ENCODE peak calls at places on chromosomes 2 and 18, in eight cellular contexts. One of them, this sample, is unnamed.

GRCh38 chr2:29480423-29480822 is 365.2 kb downstream of the CLIP4 start:
- DNase-seq in Panc1: no peak
- DNase-seq in HCT116: no peak
- DNase-seq in HepG2: no peak
- DNase-seq in A549: no peak
- DNase-seq in GM23338: no peak
- DNase-seq in SK-N-SH: peak
- DNase-seq in K562: peak
- DNase-seq in this sample: no peak

GRCh38 chr2:67268806-67269205 is 128.3 kb upstream of the ETAA1 start:
- DNase-seq in GM23338: no peak
- DNase-seq in HCT116: no peak
- DNase-seq in SK-N-SH: no peak
- DNase-seq in Panc1: no peak
- DNase-seq in A549: no peak
- DNase-seq in HepG2: no peak
- DNase-seq in K562: peak
- DNase-seq in this sample: no peak

GRCh38 chr2:105744909-105745853 is at the start of gene NCK2:
- DNase-seq in SK-N-SH: peak
- DNase-seq in K562: peak
- DNase-seq in Panc1: no peak
- DNase-seq in GM23338: peak
- DNase-seq in HepG2: no peak
- DNase-seq in HCT116: no peak
- DNase-seq in A549: peak
- DNase-seq in this sample: no peak

GRCh38 chr2:118577202-118577601 is 270.2 kb downstream of the EN1 start:
- DNase-seq in SK-N-SH: no peak
- DNase-seq in K562: no peak
- DNase-seq in Panc1: no peak
- DNase-seq in GM23338: no peak
- DNase-seq in HCT116: no peak
- DNase-seq in A549: no peak
- DNase-seq in HepG2: no peak
- DNase-seq in this sample: no peak

GRCh38 chr18:58495202-58495601 is 133.7 kb downstream of the ALPK2 start:
- DNase-seq in HepG2: no peak
- DNase-seq in Panc1: no peak
- DNase-seq in A549: no peak
- DNase-seq in GM23338: no peak
- DNase-seq in HCT116: no peak
- DNase-seq in K562: no peak
- DNase-seq in SK-N-SH: no peak
- DNase-seq in this sample: no peak

GRCh38 chr2:239264838-239265651 is 135.8 kb downstream of the HDAC4 start:
- DNase-seq in SK-N-SH: no peak
- DNase-seq in A549: peak
- DNase-seq in HCT116: peak
- DNase-seq in Panc1: no peak
- DNase-seq in GM23338: no peak
- DNase-seq in K562: peak
- DNase-seq in HepG2: no peak
- DNase-seq in this sample: no peak

GRCh38 chr18:525066-525797 is 24.7 kb upstream of the COLEC12 start:
- DNase-seq in HCT116: no peak
- DNase-seq in Panc1: peak
- DNase-seq in HepG2: no peak
- DNase-seq in A549: no peak
- DNase-seq in GM23338: no peak
- DNase-seq in K562: peak
- DNase-seq in SK-N-SH: no peak
- DNase-seq in this sample: no peak

GRCh38 chr2:11757101-11757500 is 10.7 kb downstream of the LPIN1 start:
- DNase-seq in A549: no peak
- DNase-seq in SK-N-SH: no peak
- DNase-seq in K562: no peak
- DNase-seq in GM23338: no peak
- DNase-seq in HCT116: no peak
- DNase-seq in HepG2: no peak
- DNase-seq in Panc1: no peak
- DNase-seq in this sample: no peak

GRCh38 chr18:44309185-44309584 is 371.5 kb upstream of the SETBP1 start:
- DNase-seq in HCT116: no peak
- DNase-seq in Panc1: no peak
- DNase-seq in A549: no peak
- DNase-seq in GM23338: no peak
- DNase-seq in K562: no peak
- DNase-seq in SK-N-SH: no peak
- DNase-seq in HepG2: no peak
- DNase-seq in this sample: no peak

GRCh38 chr18:51236225-51236624 is 38.7 kb upstream of the MEX3C start:
- DNase-seq in GM23338: no peak
- DNase-seq in SK-N-SH: no peak
- DNase-seq in HCT116: peak
- DNase-seq in Panc1: no peak
- DNase-seq in HepG2: peak
- DNase-seq in A549: peak
- DNase-seq in K562: peak
- DNase-seq in this sample: peak

GRCh38 chr2:74421248-74421870 is at the start of the genes C2orf81 and WDR54:
- DNase-seq in Panc1: no peak
- DNase-seq in HCT116: peak
- DNase-seq in GM23338: peak
- DNase-seq in A549: peak
- DNase-seq in K562: peak
- DNase-seq in HepG2: peak
- DNase-seq in SK-N-SH: peak
- DNase-seq in this sample: peak

GRCh38 chr2:188665727-188666304 is 308.4 kb upstream of the COL3A1 start:
- DNase-seq in HCT116: no peak
- DNase-seq in K562: no peak
- DNase-seq in SK-N-SH: no peak
- DNase-seq in Panc1: no peak
- DNase-seq in A549: no peak
- DNase-seq in GM23338: no peak
- DNase-seq in HepG2: no peak
- DNase-seq in this sample: no peak

GRCh38 chr2:14524803-14525080 is 107.8 kb upstream of the LRATD1 start:
- DNase-seq in Panc1: no peak
- DNase-seq in GM23338: no peak
- DNase-seq in HCT116: no peak
- DNase-seq in K562: no peak
- DNase-seq in A549: no peak
- DNase-seq in SK-N-SH: no peak
- DNase-seq in HepG2: no peak
- DNase-seq in this sample: no peak

GRCh38 chr2:162475661-162476060 is 131.7 kb downstream of the GCA start:
- DNase-seq in Panc1: no peak
- DNase-seq in SK-N-SH: no peak
- DNase-seq in GM23338: no peak
- DNase-seq in K562: no peak
- DNase-seq in A549: no peak
- DNase-seq in HCT116: no peak
- DNase-seq in HepG2: no peak
- DNase-seq in this sample: no peak
- TF ChIP-seq REST in Panc1: no peak
- TF ChIP-seq REST in SK-N-SH: no peak
- TF ChIP-seq REST in GM23338: no peak
- TF ChIP-seq REST in K562: no peak
- TF ChIP-seq REST in A549: no peak
- TF ChIP-seq REST in HCT116: no peak
- TF ChIP-seq REST in HepG2: no peak
- TF ChIP-seq REST in this sample: no peak

GRCh38 chr18:6203791-6204190 is 210.9 kb downstream of the L3MBTL4 start:
- DNase-seq in GM23338: no peak
- DNase-seq in A549: no peak
- DNase-seq in HCT116: no peak
- DNase-seq in Panc1: no peak
- DNase-seq in K562: no peak
- DNase-seq in SK-N-SH: no peak
- DNase-seq in HepG2: no peak
- DNase-seq in this sample: no peak

GRCh38 chr18:6210349-6211173 is 204.2 kb downstream of the L3MBTL4 start:
- DNase-seq in Panc1: no peak
- DNase-seq in A549: no peak
- DNase-seq in GM23338: no peak
- DNase-seq in SK-N-SH: no peak
- DNase-seq in HepG2: peak
- DNase-seq in HCT116: no peak
- DNase-seq in K562: no peak
- DNase-seq in this sample: no peak

GRCh38 chr18:6207941-6208340 is 206.8 kb downstream of the L3MBTL4 start:
- DNase-seq in SK-N-SH: no peak
- DNase-seq in Panc1: no peak
- DNase-seq in HepG2: no peak
- DNase-seq in K562: no peak
- DNase-seq in HCT116: no peak
- DNase-seq in GM23338: no peak
- DNase-seq in A549: no peak
- DNase-seq in this sample: no peak

GRCh38 chr18:6205706-6206105 is 209.0 kb downstream of the L3MBTL4 start:
- DNase-seq in A549: no peak
- DNase-seq in HepG2: no peak
- DNase-seq in GM23338: no peak
- DNase-seq in HCT116: no peak
- DNase-seq in Panc1: no peak
- DNase-seq in K562: no peak
- DNase-seq in SK-N-SH: no peak
- DNase-seq in this sample: no peak

DNA sequence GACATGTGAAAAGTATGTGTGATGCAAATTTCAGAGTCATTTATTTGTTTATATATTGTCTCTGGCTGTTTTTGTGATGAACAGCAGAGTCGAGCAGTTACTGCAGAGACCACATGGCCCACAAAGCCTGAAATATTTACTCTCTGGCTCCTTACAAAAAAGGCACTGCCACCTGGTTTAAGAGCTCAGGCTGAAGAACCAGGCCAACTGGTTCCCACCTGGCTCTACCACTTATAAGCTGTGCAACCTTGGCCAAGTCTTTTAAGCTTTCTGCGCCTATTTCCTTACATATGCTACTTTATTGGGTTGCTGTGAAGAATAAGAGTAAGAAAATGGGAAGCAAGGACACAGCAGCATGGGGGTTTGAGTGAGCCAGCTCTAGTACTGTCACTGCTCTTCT is 207.6 kb downstream of the L3MBTL4 start:
- DNase-seq in Panc1: no peak
- DNase-seq in A549: no peak
- DNase-seq in K562: no peak
- DNase-seq in HCT116: no peak
- DNase-seq in GM23338: peak
- DNase-seq in HepG2: no peak
- DNase-seq in SK-N-SH: no peak
- DNase-seq in this sample: no peak
- TF ChIP-seq REST in Panc1: no peak
- TF ChIP-seq REST in A549: no peak
- TF ChIP-seq REST in K562: no peak
- TF ChIP-seq REST in HCT116: no peak
- TF ChIP-seq REST in GM23338: no peak
- TF ChIP-seq REST in HepG2: no peak
- TF ChIP-seq REST in SK-N-SH: no peak
- TF ChIP-seq REST in this sample: no peak

GRCh38 chr18:11149441-11150270 is at the start of gene PIEZO2:
- DNase-seq in A549: peak
- DNase-seq in HCT116: no peak
- DNase-seq in K562: peak
- DNase-seq in GM23338: peak
- DNase-seq in Panc1: no peak
- DNase-seq in SK-N-SH: peak
- DNase-seq in HepG2: peak
- DNase-seq in this sample: no peak
- TF ChIP-seq REST in A549: no peak
- TF ChIP-seq REST in HCT116: no peak
- TF ChIP-seq REST in K562: no peak
- TF ChIP-seq REST in GM23338: no peak
- TF ChIP-seq REST in Panc1: no peak
- TF ChIP-seq REST in SK-N-SH: no peak
- TF ChIP-seq REST in HepG2: no peak
- TF ChIP-seq REST in this sample: no peak

GRCh38 chr2:25342372-25343186 is 854 bp upstream of the DNMT3A start:
- DNase-seq in HepG2: peak
- DNase-seq in SK-N-SH: peak
- DNase-seq in Panc1: peak
- DNase-seq in HCT116: peak
- DNase-seq in A549: peak
- DNase-seq in K562: peak
- DNase-seq in GM23338: peak
- DNase-seq in this sample: peak
- TF ChIP-seq REST in HepG2: peak
- TF ChIP-seq REST in SK-N-SH: peak
- TF ChIP-seq REST in Panc1: peak
- TF ChIP-seq REST in HCT116: peak
- TF ChIP-seq REST in A549: peak
- TF ChIP-seq REST in K562: peak
- TF ChIP-seq REST in GM23338: peak
- TF ChIP-seq REST in this sample: peak

DNA sequence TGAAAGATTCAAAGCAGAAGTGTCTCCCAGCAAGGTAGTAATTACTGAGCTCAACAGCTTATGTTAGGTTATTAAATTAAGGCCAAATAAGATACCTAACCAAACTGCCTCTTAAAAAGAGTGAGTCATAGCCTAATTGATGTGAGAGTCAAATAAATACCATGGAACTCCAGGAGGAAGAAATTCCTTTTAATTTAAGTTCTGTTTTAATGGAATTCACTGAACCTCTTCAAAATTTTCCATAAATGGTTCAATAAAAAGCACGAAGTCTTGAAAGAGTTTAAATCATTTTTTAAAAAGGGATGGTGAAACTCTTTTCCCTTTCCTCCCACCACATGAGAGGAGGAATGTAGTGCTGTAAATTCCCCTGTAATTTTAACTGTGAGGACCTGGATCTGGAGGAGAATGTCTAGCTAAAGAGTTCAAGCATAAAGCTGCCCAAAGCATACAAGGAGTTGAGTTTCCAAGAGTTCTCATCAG is 180.8 kb upstream of the MMADHC start:
- DNase-seq in K562: no peak
- DNase-seq in Panc1: no peak
- DNase-seq in SK-N-SH: no peak
- DNase-seq in HCT116: no peak
- DNase-seq in HepG2: no peak
- DNase-seq in GM23338: no peak
- DNase-seq in A549: no peak
- DNase-seq in this sample: no peak
- TF ChIP-seq REST in K562: no peak
- TF ChIP-seq REST in Panc1: no peak
- TF ChIP-seq REST in SK-N-SH: no peak
- TF ChIP-seq REST in HCT116: no peak
- TF ChIP-seq REST in HepG2: no peak
- TF ChIP-seq REST in GM23338: no peak
- TF ChIP-seq REST in A549: no peak
- TF ChIP-seq REST in this sample: no peak

DNA sequence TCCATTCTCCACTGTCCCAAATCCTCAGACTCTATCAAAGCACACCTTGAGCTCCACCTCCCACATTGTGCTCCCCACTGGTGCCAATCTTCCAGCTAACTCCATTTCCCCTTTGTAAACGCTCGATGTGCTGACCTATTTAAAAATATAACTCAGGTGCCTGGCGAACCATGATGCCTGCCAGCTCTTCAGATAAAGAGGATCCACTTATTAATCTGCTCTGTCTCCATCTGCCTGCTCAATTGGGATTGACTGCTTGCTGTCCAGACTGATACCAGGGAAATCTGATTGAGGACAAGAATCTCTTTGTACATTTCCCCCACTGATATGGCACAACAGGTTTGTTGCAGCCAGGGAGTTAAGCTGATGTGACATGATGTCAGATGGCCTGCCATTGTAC is 2036.5 kb upstream of the CELF4 start:
- DNase-seq in Panc1: no peak
- DNase-seq in HCT116: no peak
- DNase-seq in K562: no peak
- DNase-seq in A549: no peak
- DNase-seq in HepG2: no peak
- DNase-seq in SK-N-SH: peak
- DNase-seq in GM23338: no peak
- DNase-seq in this sample: no peak
- TF ChIP-seq REST in Panc1: no peak
- TF ChIP-seq REST in HCT116: no peak
- TF ChIP-seq REST in K562: no peak
- TF ChIP-seq REST in A549: no peak
- TF ChIP-seq REST in HepG2: no peak
- TF ChIP-seq REST in SK-N-SH: no peak
- TF ChIP-seq REST in GM23338: no peak
- TF ChIP-seq REST in this sample: no peak

This sample was measured in HL-60.